ENCODE peak calls at places on chromosomes 4 and X, in ten cellular contexts. N is HCT116; A is CD4-positive, alpha-beta memory T cell; H is heart right ventricle; T is uterus; D is heart left ventricle; B is IMR-90; F is colonic mucosa; Y is aorta; P is stomach. R is an unnamed sample. For H3K9me3, the result is how much of the 10 kb centered on the place peaks cover.

GRCh38 chr4:99052902-99053301 is 35.7 kb downstream of the ADH5 start:
- DNase-seq in N (no peak), A (no peak), H (no peak), T (no peak), D (no peak), B (peak), F (no peak), Y (no peak), P (no peak), R (no peak)

GRCh38 chr4:26937136-26937535 is 76.5 kb downstream of the STIM2 start:
- DNase-seq in N (no peak), A (no peak), H (no peak), T (no peak), D (no peak), B (no peak), F (no peak), Y (no peak), P (no peak), R (no peak)

GRCh38 chr4:32985256-32985655 is 2265.1 kb downstream of the PCDH7 start:
- DNase-seq in N (no peak), A (no peak), H (no peak), T (no peak), D (no peak), B (no peak), F (no peak), Y (no peak), P (no peak), R (no peak)

GRCh38 chrX:48833531-48834138 is 1.8 kb downstream of the PCSK1N start:
- DNase-seq in N (no peak), A (no peak), H (no peak), T (no peak), D (no peak), B (no peak), F (no peak), Y (no peak), P (no peak), R (no peak)

GRCh38 chr4:4461850-4462249 is 74.9 kb downstream of the NSG1 start:
- DNase-seq in N (no peak), A (peak), H (no peak), T (no peak), D (no peak), B (no peak), F (no peak), Y (no peak), P (peak), R (peak)

GRCh38 chrX:148134578-148134977 is 153.4 kb downstream of the FMR1NB start:
- DNase-seq in N (no peak), A (no peak), H (no peak), T (no peak), D (no peak), B (no peak), F (no peak), Y (no peak), P (no peak), R (no peak)

GRCh38 chrX:112211459-112211858 is 128.9 kb upstream of the TRPC5 start:
- DNase-seq in N (no peak), A (no peak), H (no peak), T (no peak), D (no peak), B (peak), F (no peak), Y (no peak), P (no peak), R (no peak)

GRCh38 chr4:4990329-4990728 is 28.9 kb downstream of the CYTL1 start:
- DNase-seq in N (no peak), A (no peak), H (no peak), T (peak), D (no peak), B (no peak), F (no peak), Y (no peak), P (no peak), R (no peak)

GRCh38 chr4:139054791-139055376 is 39.3 kb downstream of the NOCT start:
- DNase-seq in N (no peak), A (no peak), H (no peak), T (no peak), D (no peak), B (peak), F (no peak), Y (no peak), P (no peak), R (no peak)

GRCh38 chr4:182339246-182339645 is 96.0 kb downstream of the TENM3 start:
- DNase-seq in N (no peak), A (no peak), H (no peak), T (no peak), D (no peak), B (no peak), F (no peak), Y (no peak), P (no peak), R (no peak)

GRCh38 chr4:102608190-102608589 is 107.0 kb downstream of the NFKB1 start:
- DNase-seq in N (no peak), A (no peak), H (no peak), T (no peak), D (no peak), B (peak), F (no peak), Y (no peak), P (no peak), R (no peak)

DNA sequence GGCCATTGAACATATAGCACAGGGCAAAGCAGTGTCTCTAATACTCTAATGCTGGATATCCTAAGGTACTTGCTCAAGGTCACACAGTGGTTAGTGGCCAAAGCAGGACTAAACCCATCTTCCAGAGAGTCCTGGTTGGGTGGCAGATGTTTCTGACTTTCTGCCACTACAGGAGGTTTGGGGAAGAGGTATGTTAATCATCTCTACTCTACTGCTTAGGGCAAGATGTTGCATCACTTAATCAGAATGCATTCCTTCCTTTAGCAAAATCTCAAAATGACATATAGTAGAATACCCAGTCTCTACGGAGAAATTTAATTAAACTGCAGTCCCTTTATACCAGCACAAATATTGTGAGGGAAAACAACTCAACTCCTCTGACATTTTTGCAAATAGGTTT is 190.7 kb upstream of the FAM241A start:
- DNase-seq in N (no peak), A (no peak), H (no peak), T (no peak), D (no peak), B (no peak), F (no peak), Y (no peak), P (no peak), R (no peak)
- H3K9me3 ChIP-seq in N (under half), A (under half), H (under half), T (under half), D (under half), B (under half), F (under half), Y (under half), P (under half), R (under half)

GRCh38 chr4:1477045-1477905 is 71.0 kb upstream of the NKX1-1 start:
- DNase-seq in N (no peak), A (no peak), H (no peak), T (peak), D (no peak), B (no peak), F (no peak), Y (peak), P (no peak), R (no peak)

GRCh38 chr4:1479454-1479853 is 73.2 kb upstream of the NKX1-1 start:
- DNase-seq in N (no peak), A (no peak), H (no peak), T (peak), D (no peak), B (no peak), F (no peak), Y (no peak), P (no peak), R (no peak)

GRCh38 chr4:1478766-1479355 is 72.6 kb upstream of the NKX1-1 start:
- DNase-seq in N (no peak), A (no peak), H (no peak), T (peak), D (no peak), B (no peak), F (no peak), Y (no peak), P (no peak), R (no peak)

GRCh38 chr4:1485280-1485679 is 79.0 kb upstream of the NKX1-1 start:
- DNase-seq in N (no peak), A (no peak), H (no peak), T (no peak), D (no peak), B (no peak), F (no peak), Y (no peak), P (no peak), R (no peak)

GRCh38 chr4:1480720-1481119 is 74.5 kb upstream of the NKX1-1 start:
- DNase-seq in N (no peak), A (no peak), H (no peak), T (no peak), D (no peak), B (no peak), F (no peak), Y (no peak), P (no peak), R (no peak)
- H3K9me3 ChIP-seq in N (under half), A (under half), H (under half), T (under half), D (under half), B (under half), F (under half), Y (under half), P (under half), R (under half)

GRCh38 chr4:656651-657337 is 17.3 kb downstream of the ATP5ME start:
- DNase-seq in N (no peak), A (no peak), H (no peak), T (no peak), D (peak), B (no peak), F (no peak), Y (peak), P (no peak), R (no peak)

GRCh38 chr4:658681-659667 is 15.1 kb downstream of the ATP5ME start:
- DNase-seq in N (no peak), A (no peak), H (no peak), T (no peak), D (peak), B (no peak), F (no peak), Y (peak), P (no peak), R (no peak)

GRCh38 chr4:659851-660250 is 14.2 kb downstream of the ATP5ME start:
- DNase-seq in N (no peak), A (no peak), H (no peak), T (no peak), D (peak), B (no peak), F (no peak), Y (no peak), P (no peak), R (no peak)

GRCh38 chr4:657338-658030 is 16.6 kb downstream of the ATP5ME start:
- DNase-seq in N (no peak), A (no peak), H (no peak), T (no peak), D (peak), B (no peak), F (no peak), Y (peak), P (no peak), R (no peak)

DNA sequence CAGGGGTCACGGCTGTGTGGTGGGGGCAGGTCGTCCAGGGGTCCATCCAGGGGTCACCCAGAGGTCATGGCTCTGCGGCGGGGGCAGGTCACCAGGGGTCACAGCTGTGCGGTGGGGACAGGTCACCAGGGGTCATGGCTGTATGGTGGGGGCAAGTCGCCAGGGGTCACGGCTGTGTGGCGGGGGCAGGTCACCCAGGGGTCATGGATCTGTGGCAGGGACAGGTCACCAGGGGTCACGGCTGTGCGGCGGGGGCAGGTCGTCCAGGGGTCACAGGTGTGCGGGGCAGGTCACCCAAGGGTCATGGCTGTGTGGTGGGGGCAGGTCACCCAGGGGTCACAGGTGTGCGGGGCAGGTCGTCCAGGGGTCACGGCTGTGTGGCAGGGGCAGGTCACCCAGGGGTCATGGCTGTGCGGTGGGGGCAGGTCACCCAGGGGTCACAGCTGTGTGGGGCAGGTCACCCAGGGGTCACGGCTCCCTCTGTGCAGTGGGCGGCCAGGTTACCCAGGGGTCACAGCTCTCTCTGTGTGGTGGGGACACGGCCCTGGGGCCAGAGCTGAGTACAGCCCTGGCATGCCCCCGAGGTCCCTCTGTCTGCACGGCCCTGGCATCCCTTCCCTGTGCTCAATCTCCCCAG is 15.9 kb downstream of the ATP5ME start:
- DNase-seq in N (no peak), A (no peak), H (no peak), T (no peak), D (peak), B (no peak), F (no peak), Y (peak), P (no peak), R (no peak)
- H3K9me3 ChIP-seq in N (under half), A (under half), H (under half), T (under half), D (under half), B (under half), F (under half), Y (under half), P (under half), R (under half)

DNA sequence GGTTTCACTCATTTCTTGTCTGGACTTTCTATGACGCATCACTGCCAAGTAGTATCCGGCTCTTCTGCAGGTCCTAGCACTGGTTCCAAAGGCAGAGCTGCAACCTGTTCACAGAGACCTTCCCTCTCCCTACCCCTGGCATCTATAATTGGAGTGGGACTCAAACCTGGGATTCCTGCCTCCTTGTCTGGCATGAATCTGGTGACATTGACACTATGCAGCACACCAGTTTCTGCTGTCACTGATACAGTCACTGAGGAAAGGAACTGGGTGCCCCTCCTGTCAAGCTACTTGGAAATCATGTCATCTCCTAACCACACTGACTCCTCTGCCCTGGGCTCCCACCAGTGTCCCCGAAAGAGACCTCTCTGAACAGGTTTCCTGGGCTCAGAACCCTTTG is 33.1 kb upstream of the EFNB1 start:
- DNase-seq in N (no peak), A (no peak), H (no peak), T (no peak), D (no peak), B (no peak), F (no peak), Y (no peak), P (no peak), R (no peak)
- H3K9me3 ChIP-seq in N (under half), A (under half), H (under half), T (under half), D (under half), B (under half), F (under half), Y (under half), P (under half), R (under half)

GRCh38 chr4:89410687-89411086 is 103.1 kb upstream of the GPRIN3 start:
- DNase-seq in N (no peak), A (no peak), H (no peak), T (no peak), D (no peak), B (peak), F (no peak), Y (no peak), P (no peak), R (no peak)
- H3K9me3 ChIP-seq in N (under half), A (under half), H (under half), T (under half), D (under half), B (under half), F (under half), Y (under half), P (under half), R (under half)

GRCh38 chr4:200936-201335 is 76.6 kb downstream of the ZNF718 start:
- DNase-seq in N (no peak), A (no peak), H (no peak), T (no peak), D (no peak), B (no peak), F (no peak), Y (no peak), P (no peak), R (no peak)
- H3K9me3 ChIP-seq in N (under half), A (under half), H (under half), T (under half), D (under half), B (under half), F (under half), Y (under half), P (under half), R (under half)

DNA sequence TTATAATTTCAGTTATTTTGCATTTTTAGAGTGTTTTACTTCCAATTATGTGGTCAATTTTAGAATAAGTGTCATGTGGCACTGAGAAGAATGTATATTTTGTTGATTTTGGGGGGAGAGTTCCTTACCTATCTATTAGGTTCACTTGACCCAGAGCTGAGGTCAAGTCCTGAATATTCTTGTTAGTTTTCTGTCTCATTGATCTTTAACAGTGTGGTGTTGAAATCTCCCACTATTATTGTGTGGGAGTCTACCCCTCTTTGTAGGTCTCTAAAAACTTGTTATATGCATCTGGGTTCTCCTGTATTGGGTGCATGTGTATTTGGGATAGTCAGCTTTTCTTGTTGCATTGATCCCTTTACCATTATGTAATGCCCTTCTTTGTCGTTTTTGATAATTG is 127.0 kb upstream of the ZDHHC15 start:
- DNase-seq in N (no peak), A (no peak), H (no peak), T (no peak), D (no peak), B (no peak), F (no peak), Y (no peak), P (no peak), R (no peak)
- H3K9me3 ChIP-seq in N (under half), A (under half), H (under half), T (under half), D (under half), B (under half), F (under half), Y (under half), P (under half), R (under half)

GRCh38 chr4:14059006-14059405 is 431.5 kb upstream of the BOD1L1 start:
- DNase-seq in N (no peak), A (no peak), H (no peak), T (no peak), D (no peak), B (peak), F (no peak), Y (no peak), P (no peak), R (no peak)

GRCh38 chr4:14054391-14054790 is 426.9 kb upstream of the BOD1L1 start:
- DNase-seq in N (no peak), A (no peak), H (no peak), T (no peak), D (no peak), B (no peak), F (no peak), Y (no peak), P (no peak), R (no peak)
- H3K9me3 ChIP-seq in N (under half), A (under half), H (under half), T (under half), D (under half), B (under half), F (under half), Y (under half), P (under half), R (under half)

GRCh38 chr4:116015062-116015461 is 901.6 kb upstream of the NDST4 start:
- DNase-seq in N (no peak), A (no peak), H (no peak), T (no peak), D (no peak), B (no peak), F (no peak), Y (no peak), P (no peak), R (no peak)
- H3K9me3 ChIP-seq in N (under half), A (under half), H (under half), T (under half), D (half or more), B (under half), F (under half), Y (under half), P (under half), R (under half)

DNA sequence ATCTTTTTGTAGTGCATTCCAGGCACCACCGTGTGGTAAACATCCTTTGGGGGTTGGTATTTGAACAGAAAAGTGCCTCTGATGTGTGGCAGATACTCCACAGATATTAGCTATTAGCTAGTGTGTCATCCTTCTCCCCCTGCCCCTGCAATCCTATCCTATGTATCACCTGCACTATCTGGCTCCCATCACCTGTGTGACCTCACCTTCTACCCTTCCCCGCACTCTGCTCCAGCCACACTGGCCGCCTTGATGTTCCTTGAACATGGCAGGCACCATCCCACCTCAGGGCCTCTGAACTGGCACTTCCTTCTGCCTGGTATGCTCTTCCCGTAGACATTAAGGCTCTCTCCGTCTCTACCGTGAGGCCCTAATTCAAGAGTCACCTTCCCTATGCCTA is 3.7 kb downstream of the ELK1 start:
- DNase-seq in N (no peak), A (no peak), H (no peak), T (no peak), D (no peak), B (no peak), F (no peak), Y (no peak), P (no peak), R (no peak)
- H3K9me3 ChIP-seq in N (under half), A (under half), H (under half), T (under half), D (under half), B (under half), F (under half), Y (under half), P (under half), R (under half)